ENCODE peak calls at places on chromosome 9, in ten cellular contexts. Z, T, Q, I, Y, M, B, K, D and A are unnamed samples. For H3K4me1, the result is how much of the 10 kb centered on the place peaks cover.

GRCh38 chr9:93575706-93576295 is 583 bp upstream of the PHF2 start:
- DNase-seq in Z (peak), T (peak), Q (peak), I (peak), Y (peak), M (peak), B (peak), K (peak), D (peak), A (peak)

GRCh38 chr9:78062710-78063109 is 31.1 kb upstream of the GNAQ start:
- DNase-seq in Z (no peak), T (no peak), Q (no peak), I (no peak), Y (no peak), M (no peak), B (no peak), K (no peak), D (no peak), A (no peak)

GRCh38 chr9:129640086-129640870 is 1.7 kb downstream of the ASB6 start:
- DNase-seq in Z (peak), T (no peak), Q (no peak), I (no peak), Y (no peak), M (no peak), B (peak), K (peak), D (no peak), A (no peak)

GRCh38 chr9:136567651-136568287 is 21.9 kb upstream of the NOTCH1 start:
- DNase-seq in Z (peak), T (peak), Q (no peak), I (peak), Y (peak), M (peak), B (peak), K (peak), D (no peak), A (peak)

GRCh38 chr9:91789941-91790340 is 160.1 kb downstream of the ROR2 start:
- DNase-seq in Z (peak), T (no peak), Q (no peak), I (no peak), Y (no peak), M (no peak), B (no peak), K (no peak), D (no peak), A (peak)

GRCh38 chr9:79382044-79382443 is 189.7 kb upstream of the TLE4 start:
- DNase-seq in Z (no peak), T (no peak), Q (no peak), I (no peak), Y (no peak), M (no peak), B (no peak), K (no peak), D (no peak), A (no peak)

GRCh38 chr9:84121991-84122523 is 141.5 kb downstream of the RMI1 start:
- DNase-seq in Z (peak), T (no peak), Q (no peak), I (no peak), Y (no peak), M (no peak), B (peak), K (no peak), D (no peak), A (no peak)

GRCh38 chr9:35675732-35676392 is 2.1 kb downstream of the CA9 start:
- DNase-seq in Z (peak), T (peak), Q (no peak), I (peak), Y (no peak), M (peak), B (no peak), K (peak), D (no peak), A (peak)

GRCh38 chr9:134434896-134435506 is 108.7 kb downstream of the RXRA start:
- DNase-seq in Z (peak), T (peak), Q (no peak), I (no peak), Y (peak), M (peak), B (peak), K (peak), D (no peak), A (peak)

GRCh38 chr9:134661791-134662142 is 20.2 kb downstream of the COL5A1 start:
- DNase-seq in Z (no peak), T (no peak), Q (no peak), I (no peak), Y (peak), M (peak), B (peak), K (no peak), D (no peak), A (peak)

GRCh38 chr9:125189011-125189360 is 617 bp downstream of the PPP6C start:
- DNase-seq in Z (no peak), T (peak), Q (peak), I (peak), Y (no peak), M (peak), B (no peak), K (peak), D (peak), A (peak)

GRCh38 chr9:99354104-99354503 is 132.0 kb downstream of the SEC61B start:
- DNase-seq in Z (peak), T (no peak), Q (no peak), I (no peak), Y (no peak), M (no peak), B (no peak), K (no peak), D (no peak), A (no peak)

GRCh38 chr9:35516481-35516880 is 26.6 kb downstream of the RUSC2 start:
- DNase-seq in Z (peak), T (no peak), Q (no peak), I (peak), Y (peak), M (no peak), B (peak), K (no peak), D (no peak), A (no peak)

GRCh38 chr9:130150779-130151381 is 21.3 kb upstream of the NCS1 start:
- DNase-seq in Z (no peak), T (no peak), Q (no peak), I (no peak), Y (no peak), M (no peak), B (peak), K (no peak), D (no peak), A (no peak)

GRCh38 chr9:134185536-134186011 is 21.2 kb upstream of the RNU6ATAC start:
- DNase-seq in Z (no peak), T (no peak), Q (peak), I (no peak), Y (no peak), M (no peak), B (peak), K (no peak), D (peak), A (no peak)

GRCh38 chr9:110638381-110638954 is 30.1 kb upstream of the MUSK start:
- DNase-seq in Z (peak), T (no peak), Q (no peak), I (peak), Y (no peak), M (no peak), B (no peak), K (no peak), D (no peak), A (no peak)

GRCh38 chr9:113652355-113653152 is 189.0 kb downstream of the RGS3 start:
- DNase-seq in Z (no peak), T (no peak), Q (no peak), I (no peak), Y (no peak), M (no peak), B (no peak), K (no peak), D (no peak), A (no peak)

GRCh38 chr9:21616082-21616778 is 134.1 kb upstream of the IFNE start:
- DNase-seq in Z (peak), T (no peak), Q (no peak), I (no peak), Y (peak), M (no peak), B (peak), K (no peak), D (no peak), A (no peak)
- H3K4me1 ChIP-seq in Z (under half), T (under half), Q (under half), I (under half), Y (under half), M (under half), B (under half), K (under half), D (under half), A (under half)

GRCh38 chr9:18362901-18363685 is 110.9 kb upstream of the ADAMTSL1 start:
- DNase-seq in Z (peak), T (peak), Q (no peak), I (no peak), Y (no peak), M (peak), B (peak), K (no peak), D (no peak), A (peak)
- H3K4me3 ChIP-seq in Z (no peak), T (no peak), Q (no peak), I (no peak), Y (no peak), M (no peak), B (no peak), K (no peak), D (no peak), A (no peak)

GRCh38 chr9:127968046-127968445 is 12.7 kb downstream of the EEIG1 start:
- DNase-seq in Z (no peak), T (no peak), Q (no peak), I (no peak), Y (peak), M (peak), B (peak), K (peak), D (no peak), A (no peak)

GRCh38 chr9:127970401-127971313 is 10.1 kb downstream of the EEIG1 start:
- DNase-seq in Z (no peak), T (no peak), Q (peak), I (no peak), Y (no peak), M (peak), B (no peak), K (no peak), D (no peak), A (no peak)

GRCh38 chr9:127966416-127967150 is 14.2 kb downstream of the EEIG1 start:
- DNase-seq in Z (no peak), T (no peak), Q (no peak), I (no peak), Y (no peak), M (peak), B (no peak), K (peak), D (no peak), A (no peak)

GRCh38 chr9:127967151-127967809 is 13.5 kb downstream of the EEIG1 start:
- DNase-seq in Z (no peak), T (no peak), Q (no peak), I (no peak), Y (no peak), M (no peak), B (no peak), K (no peak), D (no peak), A (peak)

GRCh38 chr9:127968717-127969383 is 11.9 kb downstream of the EEIG1 start:
- DNase-seq in Z (peak), T (peak), Q (no peak), I (no peak), Y (peak), M (peak), B (peak), K (peak), D (no peak), A (peak)
- H3K4me1 ChIP-seq in Z (half or more), T (half or more), Q (half or more), I (under half), Y (half or more), M (half or more), B (half or more), K (half or more), D (under half), A (half or more)

GRCh38 chr9:95696701-95697100 is 178.8 kb upstream of the ERCC6L2 start:
- DNase-seq in Z (no peak), T (no peak), Q (no peak), I (no peak), Y (no peak), M (peak), B (no peak), K (no peak), D (no peak), A (no peak)
- H3K4me3 ChIP-seq in Z (no peak), T (no peak), Q (no peak), I (no peak), Y (no peak), M (no peak), B (no peak), K (no peak), D (no peak), A (no peak)

GRCh38 chr9:33162721-33163311 is 4.3 kb downstream of the B4GALT1 start:
- DNase-seq in Z (peak), T (no peak), Q (no peak), I (no peak), Y (no peak), M (peak), B (peak), K (peak), D (no peak), A (peak)
- H3K4me1 ChIP-seq in Z (half or more), T (half or more), Q (half or more), I (under half), Y (half or more), M (half or more), B (half or more), K (half or more), D (under half), A (half or more)

GRCh38 chr9:121550569-121551512 is 51.2 kb upstream of the GGTA1 start:
- DNase-seq in Z (peak), T (peak), Q (peak), I (peak), Y (peak), M (peak), B (peak), K (peak), D (peak), A (peak)
- H3K4me3 ChIP-seq in Z (peak), T (peak), Q (no peak), I (peak), Y (peak), M (peak), B (no peak), K (peak), D (no peak), A (peak)

GRCh38 chr9:95053611-95054440 is 263.7 kb downstream of the FANCC start:
- DNase-seq in Z (peak), T (no peak), Q (no peak), I (no peak), Y (no peak), M (no peak), B (no peak), K (no peak), D (no peak), A (no peak)
- H3K4me1 ChIP-seq in Z (under half), T (half or more), Q (under half), I (under half), Y (under half), M (under half), B (under half), K (half or more), D (under half), A (under half)

GRCh38 chr9:73093740-73094379 is 57.8 kb upstream of the ANXA1 start:
- DNase-seq in Z (peak), T (no peak), Q (no peak), I (no peak), Y (no peak), M (no peak), B (peak), K (no peak), D (no peak), A (no peak)
- H3K4me3 ChIP-seq in Z (no peak), T (peak), Q (no peak), I (no peak), Y (peak), M (no peak), B (peak), K (no peak), D (peak), A (peak)

GRCh38 chr9:34328500-34328982 is 527 bp downstream of the KIF24 start:
- DNase-seq in Z (peak), T (no peak), Q (no peak), I (peak), Y (no peak), M (no peak), B (no peak), K (no peak), D (no peak), A (no peak)
- H3K4me1 ChIP-seq in Z (under half), T (under half), Q (under half), I (under half), Y (under half), M (under half), B (under half), K (under half), D (under half), A (under half)